ENCODE peak calls at places on chromosomes 7 and 10, in nine cellular contexts. T is GM23248, G is neural progenitor cell, J is lower lobe of right lung, H is SK-N-SH, Z is breast epithelium, P is OCI-LY7, E is heart left ventricle, O is mammary epithelial cell. W is an unnamed sample.
A peak's percentile ranks its signal among the peaks of the same experiment; 100 is the strongest.

GRCh38 chr7:73718438-73718881 is 1.0 kb downstream of the STX1A start:
- DNase-seq in J (no peak), O (peak; percentile 59), T (peak; percentile 60), G (no peak), H (peak; percentile 57), Z (no peak), P (no peak), E (no peak), W (no peak)

GRCh38 chr7:32525839-32526238 is 30.6 kb downstream of the AVL9 start:
- DNase-seq in Z (no peak), O (no peak), H (no peak), G (no peak), E (no peak), P (no peak), J (no peak), T (no peak), W (no peak)

GRCh38 chr7:134289423-134289822 is 27.3 kb downstream of the SLC35B4 start:
- DNase-seq in P (no peak), E (no peak), Z (no peak), H (no peak), O (no peak), J (no peak), G (no peak), T (peak; percentile 70), W (no peak)

GRCh38 chr7:130430841-130431713 is 9.7 kb downstream of the CEP41 start:
- DNase-seq in H (no peak), T (peak; percentile 87), E (no peak), P (no peak), Z (no peak), O (peak; percentile 14), G (no peak), J (no peak), W (no peak)

GRCh38 chr7:130943336-130943901 is 209.4 kb upstream of the KLF14 start:
- DNase-seq in E (no peak), J (no peak), G (no peak), Z (no peak), H (no peak), P (peak; percentile 35), T (peak; percentile 75), O (peak; percentile 71), W (no peak)

GRCh38 chr7:43650457-43651052 is 67.6 kb downstream of the STK17A start:
- DNase-seq in T (peak; percentile 91), E (no peak), Z (no peak), G (no peak), J (no peak), O (no peak), P (peak; percentile 55), H (no peak), W (no peak)

GRCh38 chr10:69816963-69817605 is 15.4 kb downstream of the COL13A1 start:
- DNase-seq in E (no peak), J (no peak), P (no peak), H (no peak), Z (no peak), G (no peak), O (no peak), T (no peak), W (no peak)

GRCh38 chr10:124741281-124741921 is 2.8 kb downstream of the FAM53B start:
- DNase-seq in H (peak; percentile 84), O (peak; percentile 77), G (peak; percentile 92), T (peak; percentile 87), P (peak; percentile 87), Z (no peak), J (peak; percentile 88), E (peak; percentile 90), W (peak; percentile 92)

GRCh38 chr10:87960230-87960629 is 96.8 kb downstream of the PTEN start:
- DNase-seq in H (no peak), Z (no peak), P (no peak), O (no peak), E (no peak), J (no peak), G (no peak), T (peak; percentile 34), W (no peak)

GRCh38 chr10:37754538-37755323 is 102.7 kb downstream of the ZNF248 start:
- DNase-seq in Z (no peak), G (peak; percentile 45), P (peak; percentile 55), O (peak; percentile 17), E (no peak), J (no peak), T (peak; percentile 59), H (peak; percentile 32), W (no peak)

GRCh38 chr7:30168800-30169584 is 34.2 kb downstream of the MTURN start:
- DNase-seq in O (peak; percentile 98), P (no peak), G (peak; percentile 39), E (no peak), H (no peak), J (no peak), T (peak; percentile 97), Z (no peak), W (no peak)

GRCh38 chr7:27636326-27637006 is 26.2 kb downstream of the HIBADH start:
- DNase-seq in G (peak; percentile 65), E (no peak), P (no peak), H (no peak), T (no peak), Z (no peak), O (no peak), J (no peak), W (no peak)

GRCh38 chr10:91590904-91591791 is 41.7 kb downstream of the PPP1R3C start:
- DNase-seq in H (peak; percentile 73), P (no peak), T (peak; percentile 67), E (peak; percentile 83), Z (no peak), J (no peak), O (no peak), G (no peak), W (peak; percentile 78)

GRCh38 chr10:24701447-24701846 is 22.2 kb downstream of the ARHGAP21 start:
- DNase-seq in Z (no peak), J (no peak), T (no peak), E (no peak), O (no peak), P (no peak), H (no peak), G (no peak), W (no peak)

DNA sequence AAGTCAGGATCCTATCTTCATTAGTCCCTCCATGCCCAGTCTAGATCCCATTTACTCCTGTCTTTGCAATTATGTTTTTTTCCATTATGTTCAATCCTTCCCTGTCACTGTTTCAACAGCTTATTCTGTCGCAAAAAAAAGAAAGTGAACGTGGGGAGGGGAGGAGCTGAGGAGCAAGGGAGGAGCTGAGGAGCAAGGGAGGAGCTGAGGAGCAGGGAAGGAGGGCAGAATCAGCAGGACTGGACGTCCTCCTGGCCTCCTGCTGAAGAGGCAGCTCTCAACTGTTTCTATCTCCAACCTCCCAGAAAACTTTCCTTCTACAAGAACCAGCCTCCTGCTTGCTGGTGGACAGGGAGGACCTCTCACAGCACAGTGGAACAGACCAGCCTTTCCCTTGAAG is 26.0 kb downstream of the LARP4B start:
- DNase-seq in H (no peak), P (no peak), O (peak; percentile 8), J (no peak), G (no peak), Z (no peak), E (no peak), T (peak; percentile 18), W (no peak)
- H3K27ac ChIP-seq in H (no peak overlapping the region), P (no peak overlapping the region), O (no peak overlapping the region), J (no peak overlapping the region), G (no peak overlapping the region), Z (no peak overlapping the region), E (no peak overlapping the region), T (no peak overlapping the region), W (no peak overlapping the region)

DNA sequence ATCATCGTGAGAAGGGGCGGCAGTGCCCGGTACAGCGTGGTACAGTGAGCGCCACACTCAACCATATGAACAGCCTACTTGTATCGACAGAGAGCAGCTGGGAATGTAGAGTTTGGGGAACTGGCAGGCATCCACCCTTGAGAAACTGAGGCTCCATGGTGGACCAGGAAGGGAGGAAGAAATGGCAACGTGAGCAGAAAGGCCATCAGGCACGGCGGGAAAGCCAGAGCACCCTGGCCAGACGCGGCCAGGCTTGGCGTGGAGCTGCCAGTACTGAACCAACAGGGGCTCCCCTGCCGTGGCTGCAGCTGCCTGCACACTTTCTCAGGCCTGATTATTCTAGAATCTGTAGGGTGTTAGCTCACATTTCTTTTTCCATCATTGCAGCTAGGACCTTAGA is 442.3 kb downstream of the PTPRN2 start:
- DNase-seq in O (no peak), T (no peak), H (no peak), Z (no peak), E (no peak), G (no peak), P (no peak), J (no peak), W (no peak)
- H3K9me3 ChIP-seq in O (peaks cover 57% of the 10 kb centered on the region), T (no peaks in the 10 kb centered on the region), H (peaks cover 11% of the 10 kb centered on the region), Z (peaks cover 25% of the 10 kb centered on the region), E (no peaks in the 10 kb centered on the region), G (no peaks in the 10 kb centered on the region), P (no peaks in the 10 kb centered on the region), J (no peaks in the 10 kb centered on the region), W (no peaks in the 10 kb centered on the region)

DNA sequence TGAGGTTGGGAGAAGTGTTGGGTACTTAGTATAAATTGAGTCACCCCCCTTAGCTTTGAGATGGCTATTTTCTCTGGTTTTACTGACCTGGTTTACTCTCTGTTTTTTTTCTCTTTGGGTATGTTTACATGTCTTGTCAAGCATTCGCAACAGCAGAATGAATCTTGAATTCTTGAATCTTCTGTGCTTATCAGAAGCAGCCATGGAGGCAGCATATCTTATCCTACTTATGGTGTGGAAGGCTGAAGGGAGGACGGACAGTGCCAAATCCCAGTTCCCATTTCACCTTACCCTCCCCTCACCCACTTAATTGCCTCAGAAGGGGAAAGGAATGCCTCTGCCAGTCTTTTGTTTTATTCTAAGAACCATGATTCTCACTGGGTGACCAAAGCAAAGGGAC is 3.7 kb downstream of the SND1 start:
- DNase-seq in T (no peak), J (no peak), E (no peak), P (no peak), Z (no peak), G (peak; percentile 29), O (no peak), H (no peak), W (no peak)
- H3K36me3 ChIP-seq in T (peaks cover 5% of the 10 kb centered on the region), J (no peaks in the 10 kb centered on the region), E (peaks cover 11% of the 10 kb centered on the region), P (peaks cover 68% of the 10 kb centered on the region), Z (no peaks in the 10 kb centered on the region), G (no peaks in the 10 kb centered on the region), O (peaks cover 16% of the 10 kb centered on the region), H (peaks cover 25% of the 10 kb centered on the region), W (no peaks in the 10 kb centered on the region)

GRCh38 chr7:157383868-157384267 is 47.1 kb downstream of the DNAJB6 start:
- DNase-seq in E (no peak), H (no peak), J (no peak), T (no peak), Z (no peak), P (no peak), O (no peak), G (no peak), W (no peak)
- H3K27ac ChIP-seq in E (no peak overlapping the region), H (no peak overlapping the region), J (no peak overlapping the region), T (no peak overlapping the region), Z (no peak overlapping the region), P (no peak overlapping the region), O (no peak overlapping the region), G (no peak overlapping the region), W (no peak overlapping the region)

DNA sequence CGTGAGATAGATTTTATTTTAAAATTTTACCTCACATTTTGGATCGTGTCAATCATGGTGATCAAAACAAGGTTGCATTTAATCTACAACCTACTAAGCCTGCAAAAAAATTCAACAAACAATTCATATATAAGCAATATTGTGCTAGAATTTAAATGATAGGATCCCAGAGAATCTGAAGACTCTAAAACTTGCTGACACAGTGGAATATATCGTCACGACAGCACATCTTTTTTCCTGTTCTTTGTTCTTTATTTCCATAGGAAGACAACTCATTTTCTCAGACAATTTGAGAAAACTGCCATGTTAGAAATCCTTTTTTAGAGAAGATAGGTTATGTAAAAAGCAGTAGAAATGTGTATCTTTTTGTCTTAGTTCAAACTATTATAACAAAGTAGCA is 820.2 kb upstream of the CELF2 start:
- DNase-seq in J (no peak), Z (no peak), E (no peak), P (no peak), G (no peak), T (no peak), H (no peak), O (no peak), W (no peak)
- H3K9me3 ChIP-seq in J (no peaks in the 10 kb centered on the region), Z (no peaks in the 10 kb centered on the region), E (peaks cover under 1% of the 10 kb centered on the region), P (no peaks in the 10 kb centered on the region), G (peaks cover 2% of the 10 kb centered on the region), T (no peaks in the 10 kb centered on the region), H (peaks cover 4% of the 10 kb centered on the region), O (peaks cover 7% of the 10 kb centered on the region), W (no peaks in the 10 kb centered on the region)

W was measured in sigmoid colon.